ENCODE peak calls at places on chromosomes 3 and 15, in five cellular contexts. P is neuronal stem cell, S is cardiac muscle cell, F is heart right ventricle, U is ovary. B is an unnamed sample. For H3K36me3, the result is how much of the 10 kb centered on the place peaks cover.

GRCh38 chr15:75751116-75751875 is 38.6 kb upstream of the CSPG4 start:
- DNase-seq in P (no peak), S (no peak), F (no peak), U (peak), B (no peak)

GRCh38 chr15:60889506-60889905 is 339.6 kb downstream of the RORA start:
- DNase-seq in P (no peak), S (no peak), F (no peak), U (no peak), B (no peak)

GRCh38 chr15:47185222-47185800 is 532.0 kb upstream of the SEMA6D start:
- DNase-seq in P (no peak), S (no peak), F (no peak), U (no peak), B (no peak)

GRCh38 chr3:170062068-170062467 is 24.3 kb downstream of the GPR160 start:
- DNase-seq in P (no peak), S (no peak), F (no peak), U (no peak), B (no peak)

GRCh38 chr3:171415070-171415469 is 45.1 kb downstream of the TNIK start:
- DNase-seq in P (no peak), S (no peak), F (no peak), U (no peak), B (no peak)

GRCh38 chr15:99019558-99020540 is 12.3 kb upstream of the PGPEP1L start:
- DNase-seq in P (no peak), S (no peak), F (no peak), U (no peak), B (no peak)

GRCh38 chr15:76930831-76931396 is 635 bp upstream of the RCN2 start:
- DNase-seq in P (peak), S (no peak), F (no peak), U (no peak), B (no peak)

GRCh38 chr15:63906266-63906584 is 72.5 kb upstream of the HERC1 start:
- DNase-seq in P (no peak), S (no peak), F (no peak), U (no peak), B (peak)

DNA sequence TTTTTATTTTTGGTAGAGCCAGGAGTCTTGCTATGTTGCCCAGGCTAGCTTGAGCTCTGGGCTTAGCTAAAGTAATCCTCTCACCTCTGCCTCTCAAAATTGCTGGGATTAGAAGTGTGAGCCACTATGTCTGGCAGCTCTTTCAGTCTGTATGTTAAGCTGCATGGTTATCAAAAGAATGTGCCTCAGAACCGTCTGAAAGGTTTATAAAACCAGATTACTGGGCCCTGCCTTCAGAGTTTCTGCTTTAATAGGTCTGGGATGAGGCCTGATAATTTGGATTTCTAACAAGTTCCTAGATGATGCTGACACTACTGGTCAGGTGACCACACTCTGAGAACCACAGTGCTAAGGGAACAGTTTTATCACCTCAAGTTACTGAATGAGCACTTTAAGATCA is 34.6 kb downstream of the SENP5 start:
- DNase-seq in P (no peak), S (no peak), F (no peak), U (no peak), B (no peak)
- H3K4me3 ChIP-seq in P (no peak), S (no peak), F (no peak), U (no peak), B (no peak)

GRCh38 chr3:78887608-78888011 is 880.2 kb downstream of the ROBO1 start:
- DNase-seq in P (no peak), S (no peak), F (no peak), U (no peak), B (no peak)
- H3K36me3 ChIP-seq in P (under half), S (under half), F (under half), U (under half), B (under half)

GRCh38 chr15:31955734-31956133 is 74.6 kb upstream of the CHRNA7 start:
- DNase-seq in P (no peak), S (no peak), F (no peak), U (no peak), B (no peak)

GRCh38 chr15:31953573-31953972 is 76.7 kb upstream of the CHRNA7 start:
- DNase-seq in P (no peak), S (no peak), F (no peak), U (no peak), B (no peak)

GRCh38 chr15:31954364-31954763 is 76.0 kb upstream of the CHRNA7 start:
- DNase-seq in P (no peak), S (no peak), F (no peak), U (no peak), B (no peak)
- H3K4me3 ChIP-seq in P (no peak), S (no peak), F (no peak), U (no peak), B (no peak)

GRCh38 chr3:57256844-57257243 is 29.3 kb downstream of the APPL1 start:
- DNase-seq in P (no peak), S (peak), F (peak), U (no peak), B (no peak)

GRCh38 chr3:57261929-57262328 is 30.6 kb downstream of the ASB14 start:
- DNase-seq in P (no peak), S (no peak), F (no peak), U (no peak), B (no peak)

GRCh38 chr3:57252404-57252803 is 24.9 kb downstream of the APPL1 start:
- DNase-seq in P (no peak), S (no peak), F (no peak), U (no peak), B (no peak)

GRCh38 chr3:57261119-57261518 is 31.4 kb downstream of the ASB14 start:
- DNase-seq in P (no peak), S (no peak), F (no peak), U (no peak), B (no peak)

DNA sequence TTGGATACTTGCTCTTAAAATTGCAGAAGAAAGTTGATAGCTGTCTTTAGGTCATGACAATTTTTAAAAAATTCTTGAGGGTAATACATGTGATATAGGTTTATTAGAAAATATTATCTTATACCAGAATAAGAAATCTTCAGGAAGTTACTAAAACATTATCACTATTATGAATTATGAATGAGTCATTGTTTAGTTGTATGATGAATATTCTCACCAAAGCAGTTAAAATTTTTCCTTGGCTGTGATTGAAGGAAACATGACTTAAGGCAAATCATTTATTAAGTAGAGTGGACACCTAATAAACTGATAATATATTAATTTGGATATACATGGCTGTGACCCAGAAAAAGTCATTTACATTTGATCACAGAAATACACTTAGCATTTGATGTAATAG is 30.1 kb downstream of the APPL1 start:
- DNase-seq in P (no peak), S (no peak), F (no peak), U (no peak), B (no peak)
- H3K36me3 ChIP-seq in P (half or more), S (under half), F (half or more), U (under half), B (under half)

DNA sequence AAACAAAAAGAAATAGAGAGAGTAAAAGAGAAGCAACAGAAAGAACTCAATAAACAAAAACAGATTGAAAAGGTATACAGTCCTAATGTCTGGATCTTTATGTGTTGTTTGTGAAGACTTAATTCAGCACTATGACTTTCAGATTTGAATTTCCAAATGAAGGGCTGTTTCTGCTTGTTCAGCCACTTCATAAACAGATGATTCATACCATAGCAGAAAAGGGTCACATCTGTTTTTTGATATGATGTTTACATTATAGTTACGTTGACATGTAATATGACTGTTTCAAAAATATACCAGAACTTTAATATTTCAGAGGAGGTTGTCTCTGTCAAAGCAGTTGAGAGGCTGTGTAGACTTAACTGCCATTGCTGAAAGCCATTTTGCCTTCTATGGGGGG is 24.1 kb downstream of the ASB14 start:
- DNase-seq in P (no peak), S (no peak), F (no peak), U (no peak), B (no peak)
- H3K4me3 ChIP-seq in P (no peak), S (no peak), F (no peak), U (no peak), B (no peak)

B was measured in kidney.